ENCODE peak calls at places on chromosomes 13 and 19, in ten cellular contexts. C is cardiac muscle cell, D is tibial artery, U is thoracic aorta, I is neural progenitor cell, B is prostate gland, R is caudate nucleus, F is AG04450, K is ovary, T is substantia nigra. H is an unnamed sample.

GRCh38 chr13:51158923-51159322 is 47.8 kb upstream of the C13orf42 start:
- DNase-seq in T (no peak), D (no peak), R (no peak), I (no peak), B (no peak), K (no peak), U (no peak), C (peak), F (no peak), H (no peak)

GRCh38 chr13:105611424-105611823 is 924.0 kb downstream of the EFNB2 start:
- DNase-seq in K (no peak), R (no peak), B (no peak), T (no peak), D (no peak), I (no peak), F (peak), C (peak), U (no peak), H (no peak)

GRCh38 chr19:50358483-50359431 is 6.7 kb downstream of the NAPSA start:
- DNase-seq in I (no peak), B (no peak), T (no peak), D (no peak), K (peak), F (no peak), R (no peak), C (peak), U (no peak), H (peak)

GRCh38 chr13:44197791-44198770 is 175.5 kb upstream of the SERP2 start:
- DNase-seq in K (no peak), I (no peak), U (no peak), F (no peak), B (no peak), T (no peak), D (no peak), C (peak), R (no peak), H (no peak)

GRCh38 chr13:107370036-107370785 is 802.3 kb upstream of the ARGLU1 start:
- DNase-seq in I (no peak), C (peak), U (no peak), T (no peak), B (no peak), F (peak), R (no peak), K (no peak), D (no peak), H (no peak)

GRCh38 chr13:99053636-99054233 is 75.9 kb upstream of the DOCK9 start:
- DNase-seq in U (no peak), I (peak), F (no peak), C (no peak), T (no peak), D (no peak), R (no peak), B (no peak), K (no peak), H (no peak)

GRCh38 chr13:75079226-75079625 is 402.7 kb downstream of the TBC1D4 start:
- DNase-seq in C (peak), D (no peak), K (no peak), U (no peak), I (no peak), R (no peak), F (peak), T (no peak), B (no peak), H (no peak)

GRCh38 chr19:50501186-50501567 is 9.8 kb downstream of the JOSD2 start:
- DNase-seq in U (no peak), D (no peak), C (no peak), K (no peak), T (no peak), F (no peak), R (no peak), I (no peak), B (no peak), H (no peak)

GRCh38 chr19:54279441-54279962 is 1.4 kb downstream of the LILRB2 start:
- DNase-seq in D (no peak), B (no peak), C (no peak), T (no peak), F (no peak), R (no peak), U (no peak), K (no peak), I (no peak), H (no peak)

GRCh38 chr13:112990783-112991182 is 21.8 kb downstream of the MCF2L start:
- DNase-seq in F (no peak), T (no peak), C (no peak), D (no peak), U (no peak), B (peak), I (peak), R (no peak), K (no peak), H (peak)

GRCh38 chr13:36998624-36999041 is 507 bp downstream of the ALG5 start:
- DNase-seq in U (no peak), K (peak), C (peak), B (no peak), T (peak), R (no peak), F (no peak), I (peak), D (peak), H (peak)

GRCh38 chr19:15292847-15293582 is 39.3 kb downstream of the BRD4 start:
- DNase-seq in D (no peak), U (no peak), C (peak), B (no peak), I (no peak), K (no peak), R (no peak), F (no peak), T (no peak), H (no peak)

GRCh38 chr19:31111741-31112140 is 237.5 kb downstream of the TSHZ3 start:
- DNase-seq in D (no peak), K (no peak), R (no peak), C (no peak), T (no peak), U (no peak), I (no peak), B (no peak), F (no peak), H (no peak)

GRCh38 chr13:109665781-109666249 is 120.6 kb downstream of the IRS2 start:
- DNase-seq in D (no peak), R (no peak), I (no peak), B (no peak), U (no peak), K (no peak), T (no peak), F (no peak), C (no peak), H (no peak)

GRCh38 chr13:105552078-105552477 is 983.4 kb downstream of the EFNB2 start:
- DNase-seq in D (no peak), K (no peak), T (no peak), R (no peak), I (no peak), U (no peak), F (no peak), C (no peak), B (no peak), H (no peak)

GRCh38 chr13:113493315-113493951 is 2.9 kb upstream of the DCUN1D2 start:
- DNase-seq in T (no peak), F (peak), C (peak), I (no peak), K (no peak), R (no peak), D (no peak), U (no peak), B (peak), H (no peak)

GRCh38 chr19:4730740-4731171 is 7.1 kb upstream of the DPP9 start:
- DNase-seq in B (no peak), F (no peak), U (no peak), C (no peak), K (no peak), T (no peak), D (no peak), I (no peak), R (no peak), H (no peak)

GRCh38 chr13:99892189-99892588 is 79.4 kb downstream of the ZIC5 start:
- DNase-seq in R (no peak), D (no peak), F (no peak), B (no peak), K (no peak), I (peak), C (no peak), T (no peak), U (no peak), H (no peak)

GRCh38 chr19:48810151-48810550 is 678 bp downstream of the BCAT2 start:
- DNase-seq in B (no peak), T (no peak), R (no peak), K (no peak), F (no peak), U (no peak), C (no peak), D (no peak), I (no peak), H (no peak)

GRCh38 chr13:43880930-43881329 is 1.2 kb downstream of the LACC1 start:
- DNase-seq in R (no peak), I (no peak), C (peak), K (no peak), F (no peak), T (no peak), B (no peak), D (no peak), U (no peak), H (no peak)

GRCh38 chr19:1308718-1309117 is 23.0 kb downstream of the EFNA2 start:
- DNase-seq in D (no peak), F (no peak), B (no peak), K (no peak), U (no peak), T (no peak), R (no peak), I (no peak), C (no peak), H (no peak)

GRCh38 chr13:98983182-98983581 is 5.3 kb upstream of the DOCK9 start:
- DNase-seq in I (no peak), C (no peak), T (no peak), B (no peak), D (no peak), F (no peak), K (no peak), U (no peak), R (no peak), H (no peak)

GRCh38 chr13:82963466-82963865 is 918.8 kb downstream of the SLITRK1 start:
- DNase-seq in K (no peak), F (no peak), R (no peak), C (peak), T (no peak), B (no peak), I (no peak), U (no peak), D (no peak), H (no peak)

GRCh38 chr19:43700368-43701015 is 15.4 kb upstream of the IRGC start:
- DNase-seq in B (no peak), F (peak), I (peak), D (peak), U (no peak), R (no peak), C (peak), T (no peak), K (peak), H (peak)

GRCh38 chr19:45670670-45671453 is 2.8 kb downstream of the GIPR start:
- DNase-seq in K (peak), D (no peak), C (peak), I (peak), U (no peak), F (peak), T (peak), R (no peak), B (peak), H (peak)

GRCh38 chr13:30346159-30346788 is 38.9 kb upstream of the KATNAL1 start:
- DNase-seq in I (no peak), U (no peak), T (no peak), B (no peak), K (no peak), F (no peak), D (no peak), C (no peak), R (no peak), H (no peak)

GRCh38 chr19:33194884-33195710 is 967 bp downstream of the LRP3 start:
- DNase-seq in D (no peak), K (peak), I (peak), T (no peak), B (no peak), F (no peak), R (no peak), U (no peak), C (peak), H (no peak)

GRCh38 chr19:55320844-55321419 is 4.2 kb downstream of the TMEM150B start:
- DNase-seq in B (no peak), F (no peak), R (no peak), K (no peak), U (no peak), I (no peak), T (no peak), D (no peak), C (no peak), H (no peak)

GRCh38 chr13:99392806-99393135 is 85.6 kb upstream of the GPR183 start:
- DNase-seq in B (no peak), T (no peak), U (no peak), K (no peak), D (no peak), C (no peak), R (no peak), F (no peak), I (no peak), H (no peak)

GRCh38 chr19:35106291-35106583 is 9.4 kb upstream of the FXYD3 start:
- DNase-seq in C (no peak), I (no peak), U (no peak), R (no peak), F (no peak), K (no peak), T (peak), B (no peak), D (no peak), H (no peak)

GRCh38 chr19:35105411-35106290 is 10.0 kb upstream of the FXYD3 start:
- DNase-seq in D (no peak), R (no peak), B (no peak), C (no peak), I (no peak), U (no peak), K (no peak), T (no peak), F (no peak), H (no peak)

GRCh38 chr19:35107541-35107939 is 8.1 kb upstream of the FXYD3 start:
- DNase-seq in T (peak), B (no peak), F (no peak), R (peak), K (no peak), U (no peak), I (no peak), D (no peak), C (peak), H (no peak)

GRCh38 chr19:35108730-35109129 is 6.9 kb upstream of the FXYD3 start:
- DNase-seq in K (no peak), C (no peak), D (no peak), R (no peak), B (no peak), I (no peak), F (no peak), T (no peak), U (no peak), H (no peak)

DNA sequence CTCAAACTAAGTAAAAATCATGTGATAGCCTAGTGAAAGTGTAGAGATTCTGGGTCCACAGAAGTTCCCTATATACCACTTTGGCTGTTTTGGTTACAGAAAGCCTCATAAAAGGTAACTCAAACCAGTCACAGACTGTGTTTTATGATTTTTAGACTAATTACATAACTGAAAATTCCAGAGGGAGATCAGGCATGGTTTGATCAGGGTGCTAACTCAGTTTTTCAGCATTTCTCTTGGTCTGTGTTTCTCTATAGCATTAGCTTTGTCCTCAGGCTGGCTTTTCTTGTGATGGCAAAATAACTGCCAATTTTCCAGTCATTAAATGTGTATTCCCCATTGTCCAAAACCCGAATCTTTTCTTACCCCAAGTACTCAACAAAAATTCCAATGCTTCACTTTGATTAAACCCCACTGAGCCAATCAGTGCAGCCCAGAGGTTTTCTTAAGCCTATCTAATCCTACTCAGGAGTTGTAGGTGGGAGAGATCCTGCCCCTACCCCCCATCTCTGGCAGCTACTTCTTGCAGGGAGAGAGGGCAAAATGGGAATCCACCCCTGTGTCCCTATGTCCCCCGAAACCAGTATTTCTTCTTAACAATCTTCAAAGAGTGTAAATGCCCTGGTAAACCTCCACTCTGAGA is 8.6 kb upstream of the FXYD3 start:
- DNase-seq in U (no peak), B (no peak), K (no peak), T (no peak), F (no peak), C (no peak), I (no peak), R (no peak), D (no peak), H (no peak)
- H3K27ac ChIP-seq in U (no peak), B (no peak), K (no peak), T (peak), F (no peak), C (no peak), I (no peak), R (peak), D (no peak), H (no peak)

DNA sequence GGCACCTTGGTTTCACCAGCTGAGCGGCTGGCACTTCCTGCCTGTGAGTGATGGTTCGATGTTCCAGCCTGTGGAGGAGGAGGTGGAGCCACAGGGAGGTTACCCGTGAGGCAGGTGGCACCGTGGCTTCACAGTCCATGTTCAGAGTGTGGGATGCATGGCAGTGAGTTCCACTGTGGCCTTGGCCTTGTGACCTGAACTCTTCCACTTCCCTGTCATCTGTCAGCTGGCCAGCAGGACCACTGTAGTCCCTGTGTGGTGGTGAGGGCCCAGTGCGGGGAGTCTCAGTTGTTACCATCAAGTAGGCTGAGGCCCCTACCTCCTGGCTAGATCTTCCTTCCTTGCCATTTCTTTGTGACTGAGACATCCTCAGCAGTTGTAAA is 16.9 kb downstream of the SMARCA4 start:
- DNase-seq in U (no peak), I (no peak), C (no peak), F (no peak), R (no peak), D (no peak), B (no peak), K (no peak), T (no peak), H (no peak)
- H3K27ac ChIP-seq in U (no peak), I (no peak), C (peak), F (no peak), R (no peak), D (no peak), B (no peak), K (no peak), T (no peak), H (no peak)

DNA sequence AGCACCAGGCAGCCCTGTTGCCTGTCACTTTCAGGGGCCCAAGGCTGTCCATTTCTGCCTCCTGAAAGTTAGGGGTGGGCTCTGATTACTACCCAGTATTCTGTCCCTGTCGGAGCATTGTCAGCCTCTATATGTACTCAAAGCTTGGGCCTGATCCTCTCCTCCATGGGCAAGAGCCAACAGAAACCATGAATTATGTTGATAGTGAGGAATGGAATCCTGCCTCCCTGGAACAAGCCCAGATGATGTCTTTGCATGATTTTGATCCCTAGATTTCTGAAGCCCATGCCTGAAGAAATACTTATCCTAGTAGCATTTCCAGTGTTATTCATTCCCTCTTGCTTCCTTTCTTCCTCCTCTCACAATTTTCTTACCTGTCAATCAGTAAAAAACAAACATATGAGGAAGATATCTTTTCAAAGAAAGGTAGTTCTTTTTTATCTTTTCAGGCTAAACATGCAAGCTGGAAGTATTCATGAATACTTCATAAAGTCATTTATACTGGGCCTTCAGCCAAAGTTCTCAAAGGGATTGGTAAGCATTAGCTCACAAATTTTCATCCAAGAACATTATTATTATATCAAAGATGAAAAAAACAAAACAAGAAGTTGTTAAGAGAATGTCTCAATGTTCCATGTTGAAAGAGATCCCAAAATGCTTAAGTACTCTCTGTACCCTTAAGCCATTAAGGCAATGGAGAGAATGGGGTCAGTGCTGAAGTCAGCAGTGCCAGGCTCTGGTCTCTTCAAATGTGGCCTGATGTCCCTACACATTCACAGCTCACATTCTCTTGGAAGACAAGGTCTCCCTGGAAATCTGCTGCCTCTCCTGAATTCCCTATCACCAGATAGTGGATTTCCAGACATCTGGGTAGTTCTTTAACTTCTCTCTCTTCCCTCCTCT is 171.7 kb downstream of the NHLRC3 start:
- DNase-seq in D (no peak), F (no peak), C (peak), B (no peak), R (no peak), T (no peak), U (no peak), I (no peak), K (no peak), H (no peak)
- H3K27ac ChIP-seq in D (peak), F (no peak), C (no peak), B (no peak), R (no peak), T (no peak), U (peak), I (no peak), K (no peak), H (peak)

GRCh38 chr19:42121666-42122069 is 10.6 kb downstream of the POU2F2 start:
- DNase-seq in B (no peak), D (peak), I (no peak), C (peak), F (peak), R (no peak), K (no peak), T (no peak), U (no peak), H (no peak)
- H3K27ac ChIP-seq in B (no peak), D (no peak), I (no peak), C (no peak), F (peak), R (peak), K (no peak), T (peak), U (no peak), H (no peak)

DNA sequence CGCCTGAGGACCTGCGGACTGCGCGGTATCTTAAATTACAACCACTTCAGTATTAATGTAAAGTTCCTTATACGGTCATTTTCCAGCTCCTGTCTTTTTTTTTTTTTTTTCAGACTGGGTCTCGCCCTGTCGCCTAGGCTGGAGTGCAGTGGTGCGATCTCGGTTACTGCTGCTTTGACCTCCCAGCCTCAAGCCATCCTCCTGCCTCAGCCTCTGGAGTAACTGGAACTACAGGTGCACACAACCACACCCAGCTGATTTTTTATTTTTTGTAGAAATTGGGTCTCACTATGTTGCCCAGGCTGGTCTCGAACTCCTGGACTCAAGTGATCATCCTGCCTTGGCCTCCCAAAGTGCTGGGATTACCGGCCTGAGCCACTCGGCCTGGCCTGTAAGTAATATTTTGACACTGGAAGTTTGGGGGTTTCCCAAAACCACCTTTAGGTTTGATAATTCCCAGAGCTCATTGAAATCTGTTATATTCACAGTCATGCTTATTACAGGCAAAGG is 406 bp upstream of the EID2B start:
- DNase-seq in I (no peak), B (no peak), F (no peak), C (no peak), R (no peak), T (no peak), D (no peak), K (no peak), U (no peak), H (no peak)
- H3K27ac ChIP-seq in I (no peak), B (no peak), F (no peak), C (no peak), R (no peak), T (no peak), D (no peak), K (no peak), U (no peak), H (no peak)

DNA sequence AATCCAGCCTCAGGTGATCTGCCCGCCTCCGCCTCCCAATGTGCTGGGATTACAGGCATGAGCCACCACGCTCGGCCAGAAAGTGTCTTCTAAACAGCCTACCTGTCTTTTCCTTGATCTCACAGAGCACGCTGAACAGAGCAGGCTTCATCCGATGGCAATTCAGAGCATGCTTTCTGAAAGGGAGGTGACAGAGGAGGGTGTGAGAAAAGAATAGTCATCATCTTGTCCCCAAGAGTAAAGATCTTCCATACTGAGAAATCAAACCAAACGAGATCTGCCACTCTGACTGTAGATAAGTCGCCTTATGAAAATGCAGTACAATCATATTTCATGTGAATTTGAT is 19.3 kb downstream of the PBX4 start:
- DNase-seq in R (no peak), U (no peak), F (no peak), K (no peak), C (no peak), I (no peak), T (no peak), D (no peak), B (no peak), H (no peak)
- H3K27ac ChIP-seq in R (no peak), U (no peak), F (no peak), K (no peak), C (no peak), I (no peak), T (no peak), D (no peak), B (no peak), H (no peak)